ENCODE peak calls at places on chromosomes 6 and 20, in nine cellular contexts. One of them, this sample, is unnamed.

GRCh38 chr20:37534401-37535157 is 6.9 kb upstream of the BLCAP start:
- DNase-seq in H1: peak; percentile 70
- DNase-seq in fibroblast of lung: peak; percentile 62
- DNase-seq in breast epithelium: no peak
- DNase-seq in Karpas-422: peak; percentile 90
- DNase-seq in A549: peak; percentile 79
- DNase-seq in suprapubic skin: no peak
- DNase-seq in BJ: no peak
- DNase-seq in uterus: peak; percentile 68
- DNase-seq in this sample: no peak

GRCh38 chr6:158519761-158520160 is 40.1 kb upstream of the TMEM181 start:
- DNase-seq in H1: no peak
- DNase-seq in fibroblast of lung: no peak
- DNase-seq in breast epithelium: no peak
- DNase-seq in Karpas-422: no peak
- DNase-seq in A549: no peak
- DNase-seq in suprapubic skin: no peak
- DNase-seq in BJ: no peak
- DNase-seq in uterus: no peak
- DNase-seq in this sample: no peak

GRCh38 chr6:111691345-111692225 is 85.9 kb upstream of the TRAF3IP2 start:
- DNase-seq in H1: no peak
- DNase-seq in fibroblast of lung: no peak
- DNase-seq in breast epithelium: no peak
- DNase-seq in Karpas-422: no peak
- DNase-seq in A549: no peak
- DNase-seq in suprapubic skin: no peak
- DNase-seq in BJ: peak; percentile 88
- DNase-seq in uterus: peak; percentile 73
- DNase-seq in this sample: no peak

GRCh38 chr6:37283268-37283667 is 25.3 kb upstream of the TMEM217 start:
- DNase-seq in H1: no peak
- DNase-seq in fibroblast of lung: peak; percentile 56
- DNase-seq in breast epithelium: no peak
- DNase-seq in Karpas-422: no peak
- DNase-seq in A549: no peak
- DNase-seq in suprapubic skin: no peak
- DNase-seq in BJ: no peak
- DNase-seq in uterus: no peak
- DNase-seq in this sample: no peak

GRCh38 chr20:46128310-46129151 is 10.4 kb downstream of the CD40 start:
- DNase-seq in H1: peak; percentile 78
- DNase-seq in fibroblast of lung: peak; percentile 9
- DNase-seq in breast epithelium: peak; percentile 50
- DNase-seq in Karpas-422: peak; percentile 65
- DNase-seq in A549: peak; percentile 29
- DNase-seq in suprapubic skin: peak; percentile 55
- DNase-seq in BJ: no peak
- DNase-seq in uterus: no peak
- DNase-seq in this sample: no peak

GRCh38 chr20:38046572-38046971 is 13.0 kb downstream of the RPRD1B start:
- DNase-seq in H1: no peak
- DNase-seq in fibroblast of lung: no peak
- DNase-seq in breast epithelium: no peak
- DNase-seq in Karpas-422: no peak
- DNase-seq in A549: no peak
- DNase-seq in suprapubic skin: no peak
- DNase-seq in BJ: no peak
- DNase-seq in uterus: no peak
- DNase-seq in this sample: no peak

GRCh38 chr6:22221630-22222029 is 75.2 kb downstream of the PRL start:
- DNase-seq in H1: no peak
- DNase-seq in fibroblast of lung: peak; percentile 75
- DNase-seq in breast epithelium: no peak
- DNase-seq in Karpas-422: no peak
- DNase-seq in A549: no peak
- DNase-seq in suprapubic skin: no peak
- DNase-seq in BJ: no peak
- DNase-seq in uterus: no peak
- DNase-seq in this sample: peak; percentile 25

GRCh38 chr20:41436679-41437078 is 70.1 kb upstream of the EMILIN3 start:
- DNase-seq in H1: no peak
- DNase-seq in fibroblast of lung: peak; percentile 59
- DNase-seq in breast epithelium: no peak
- DNase-seq in Karpas-422: no peak
- DNase-seq in A549: no peak
- DNase-seq in suprapubic skin: no peak
- DNase-seq in BJ: no peak
- DNase-seq in uterus: no peak
- DNase-seq in this sample: no peak

GRCh38 chr6:32116674-32117073 is 7.5 kb upstream of the TNXB start:
- DNase-seq in H1: no peak
- DNase-seq in fibroblast of lung: no peak
- DNase-seq in breast epithelium: no peak
- DNase-seq in Karpas-422: peak; percentile 64
- DNase-seq in A549: no peak
- DNase-seq in suprapubic skin: no peak
- DNase-seq in BJ: no peak
- DNase-seq in uterus: no peak
- DNase-seq in this sample: no peak

GRCh38 chr6:6315660-6316059 is 4.8 kb downstream of the F13A1 start:
- DNase-seq in H1: peak; percentile 69
- DNase-seq in fibroblast of lung: peak; percentile 25
- DNase-seq in breast epithelium: no peak
- DNase-seq in Karpas-422: peak; percentile 83
- DNase-seq in A549: peak; percentile 40
- DNase-seq in suprapubic skin: no peak
- DNase-seq in BJ: no peak
- DNase-seq in uterus: peak; percentile 32
- DNase-seq in this sample: peak; percentile 9

GRCh38 chr6:118356054-118356453 is 192.0 kb upstream of the PLN start:
- DNase-seq in H1: no peak
- DNase-seq in fibroblast of lung: peak; percentile 28
- DNase-seq in breast epithelium: no peak
- DNase-seq in Karpas-422: no peak
- DNase-seq in A549: no peak
- DNase-seq in suprapubic skin: no peak
- DNase-seq in BJ: peak; percentile 8
- DNase-seq in uterus: no peak
- DNase-seq in this sample: no peak

GRCh38 chr6:116005508-116005855 is 55.2 kb downstream of the FRK start:
- DNase-seq in H1: no peak
- DNase-seq in fibroblast of lung: no peak
- DNase-seq in breast epithelium: no peak
- DNase-seq in Karpas-422: no peak
- DNase-seq in A549: no peak
- DNase-seq in suprapubic skin: no peak
- DNase-seq in BJ: no peak
- DNase-seq in uterus: no peak
- DNase-seq in this sample: no peak

GRCh38 chr6:11929451-11929850 is 82.7 kb upstream of the HIVEP1 start:
- DNase-seq in H1: no peak
- DNase-seq in fibroblast of lung: no peak
- DNase-seq in breast epithelium: no peak
- DNase-seq in Karpas-422: no peak
- DNase-seq in A549: no peak
- DNase-seq in suprapubic skin: no peak
- DNase-seq in BJ: no peak
- DNase-seq in uterus: no peak
- DNase-seq in this sample: no peak

DNA sequence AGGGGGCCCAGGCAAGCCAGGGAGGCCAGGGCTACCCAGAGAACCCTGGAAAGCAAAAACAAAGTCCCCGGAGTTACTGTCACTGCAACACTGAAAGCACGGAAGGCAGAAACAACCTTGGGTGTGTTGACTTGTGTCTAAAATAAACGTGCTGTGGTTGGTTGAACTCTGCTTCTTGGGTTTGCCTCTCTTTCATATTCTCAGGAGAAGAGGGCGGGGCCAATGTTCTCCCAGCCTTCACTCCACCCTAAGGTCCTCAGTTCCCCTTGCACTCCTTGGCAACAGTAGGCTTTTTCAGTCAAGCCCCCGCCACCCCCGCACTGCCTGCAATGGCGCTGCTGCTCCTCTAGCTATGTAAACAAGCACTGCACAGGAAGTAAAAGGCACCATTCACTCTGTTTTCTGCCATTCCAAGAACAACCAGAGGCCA is 60.9 kb downstream of the COL9A1 start:
- DNase-seq in H1: no peak
- DNase-seq in fibroblast of lung: no peak
- DNase-seq in breast epithelium: no peak
- DNase-seq in Karpas-422: no peak
- DNase-seq in A549: no peak
- DNase-seq in suprapubic skin: no peak
- DNase-seq in BJ: no peak
- DNase-seq in uterus: no peak
- DNase-seq in this sample: no peak
- H3K4me3 ChIP-seq in H1: no peak overlapping the region
- H3K4me3 ChIP-seq in fibroblast of lung: no peak overlapping the region
- H3K4me3 ChIP-seq in breast epithelium: no peak overlapping the region
- H3K4me3 ChIP-seq in Karpas-422: no peak overlapping the region
- H3K4me3 ChIP-seq in A549: no peak overlapping the region
- H3K4me3 ChIP-seq in suprapubic skin: no peak overlapping the region
- H3K4me3 ChIP-seq in BJ: no peak overlapping the region
- H3K4me3 ChIP-seq in uterus: no peak overlapping the region
- H3K4me3 ChIP-seq in this sample: no peak overlapping the region

DNA sequence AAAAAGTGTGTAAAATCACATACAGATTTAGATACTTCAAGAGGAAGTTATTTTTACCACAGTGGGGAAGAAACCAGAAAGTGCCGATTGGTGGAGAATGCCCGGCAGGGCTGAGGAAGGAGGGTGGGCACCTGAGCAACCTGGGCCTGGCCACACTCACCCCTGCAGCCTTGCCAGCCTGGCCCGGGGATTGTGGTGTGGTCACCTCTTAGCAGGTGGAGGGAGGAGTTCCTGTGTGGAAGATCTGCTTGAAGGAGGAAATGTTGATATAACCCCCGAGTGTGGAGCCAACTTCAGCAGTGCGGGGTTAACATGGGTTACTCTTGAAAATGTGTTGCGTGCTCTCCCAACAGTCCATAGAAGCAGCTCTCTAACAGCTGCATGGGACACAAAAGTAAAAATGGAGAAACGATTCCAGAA is 14.7 kb downstream of the UST start:
- DNase-seq in H1: no peak
- DNase-seq in fibroblast of lung: no peak
- DNase-seq in breast epithelium: no peak
- DNase-seq in Karpas-422: no peak
- DNase-seq in A549: no peak
- DNase-seq in suprapubic skin: no peak
- DNase-seq in BJ: no peak
- DNase-seq in uterus: no peak
- DNase-seq in this sample: no peak
- H3K4me3 ChIP-seq in H1: no peak overlapping the region
- H3K4me3 ChIP-seq in fibroblast of lung: peak overlapping the region; percentile 42
- H3K4me3 ChIP-seq in breast epithelium: peak overlapping the region; percentile 35
- H3K4me3 ChIP-seq in Karpas-422: no peak overlapping the region
- H3K4me3 ChIP-seq in A549: no peak overlapping the region
- H3K4me3 ChIP-seq in suprapubic skin: peak overlapping the region; percentile 28
- H3K4me3 ChIP-seq in BJ: peak overlapping the region; percentile 13
- H3K4me3 ChIP-seq in uterus: peak overlapping the region; percentile 2
- H3K4me3 ChIP-seq in this sample: no peak overlapping the region

GRCh38 chr6:125793280-125793679 is 2.5 kb downstream of the NCOA7 start:
- DNase-seq in H1: no peak
- DNase-seq in fibroblast of lung: no peak
- DNase-seq in breast epithelium: no peak
- DNase-seq in Karpas-422: peak; percentile 66
- DNase-seq in A549: no peak
- DNase-seq in suprapubic skin: no peak
- DNase-seq in BJ: no peak
- DNase-seq in uterus: no peak
- DNase-seq in this sample: no peak
- H3K4me3 ChIP-seq in H1: no peak overlapping the region
- H3K4me3 ChIP-seq in fibroblast of lung: peak overlapping the region; percentile 84
- H3K4me3 ChIP-seq in breast epithelium: peak overlapping the region; percentile 14
- H3K4me3 ChIP-seq in Karpas-422: peak overlapping the region; percentile 91
- H3K4me3 ChIP-seq in A549: no peak overlapping the region
- H3K4me3 ChIP-seq in suprapubic skin: peak overlapping the region; percentile 95
- H3K4me3 ChIP-seq in BJ: no peak overlapping the region
- H3K4me3 ChIP-seq in uterus: no peak overlapping the region
- H3K4me3 ChIP-seq in this sample: no peak overlapping the region

GRCh38 chr20:35773154-35773751 is 1.4 kb downstream of the PHF20 start:
- DNase-seq in H1: no peak
- DNase-seq in fibroblast of lung: peak; percentile 44
- DNase-seq in breast epithelium: no peak
- DNase-seq in Karpas-422: peak; percentile 47
- DNase-seq in A549: peak; percentile 12
- DNase-seq in suprapubic skin: no peak
- DNase-seq in BJ: no peak
- DNase-seq in uterus: no peak
- DNase-seq in this sample: no peak
- H3K4me3 ChIP-seq in H1: peak overlapping the region; percentile 65
- H3K4me3 ChIP-seq in fibroblast of lung: peak overlapping the region; percentile 74
- H3K4me3 ChIP-seq in breast epithelium: peak overlapping the region; percentile 76
- H3K4me3 ChIP-seq in Karpas-422: peak overlapping the region; percentile 77
- H3K4me3 ChIP-seq in A549: peak overlapping the region; percentile 68
- H3K4me3 ChIP-seq in suprapubic skin: peak overlapping the region; percentile 78
- H3K4me3 ChIP-seq in BJ: peak overlapping the region; percentile 77
- H3K4me3 ChIP-seq in uterus: no peak overlapping the region
- H3K4me3 ChIP-seq in this sample: peak overlapping the region; percentile 78

DNA sequence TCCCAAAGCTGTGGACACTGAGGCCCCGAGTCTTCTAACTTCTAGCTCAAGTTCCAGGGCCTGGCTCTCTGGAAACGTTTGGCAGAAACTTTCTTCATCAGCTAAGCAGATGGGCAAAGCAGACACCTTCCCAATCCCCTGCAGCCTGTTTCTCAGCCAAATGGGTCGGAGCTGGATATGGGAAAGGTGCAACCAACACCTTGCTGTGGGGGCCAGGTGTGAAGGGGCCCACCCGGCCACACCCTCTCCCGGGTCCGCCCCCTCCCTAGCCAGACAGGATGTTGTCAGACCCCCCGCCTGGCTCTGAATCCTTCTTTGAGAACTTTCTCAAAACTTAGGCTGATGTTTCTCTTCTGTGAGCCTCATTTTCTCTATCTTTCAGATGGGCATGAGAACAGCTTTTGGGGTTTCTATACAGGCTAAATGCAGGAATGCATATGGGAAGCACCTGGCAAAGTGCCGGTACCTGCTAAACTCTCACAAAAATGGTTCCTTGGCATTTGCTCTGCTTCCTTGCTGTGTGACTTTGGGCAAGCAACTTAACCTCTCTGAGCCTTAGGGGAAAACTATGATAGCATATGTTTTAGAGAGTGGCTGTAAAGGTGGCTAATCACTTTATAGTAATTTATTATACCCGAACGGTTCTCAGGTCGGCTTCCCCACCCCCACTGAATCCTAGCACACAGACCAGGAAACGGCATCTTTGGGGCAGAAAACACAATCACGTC is 1.8 kb downstream of the SNAI1 start:
- DNase-seq in H1: no peak
- DNase-seq in fibroblast of lung: no peak
- DNase-seq in breast epithelium: no peak
- DNase-seq in Karpas-422: peak; percentile 28
- DNase-seq in A549: no peak
- DNase-seq in suprapubic skin: no peak
- DNase-seq in BJ: no peak
- DNase-seq in uterus: no peak
- DNase-seq in this sample: no peak
- H3K4me3 ChIP-seq in H1: no peak overlapping the region
- H3K4me3 ChIP-seq in fibroblast of lung: peak overlapping the region; percentile 95
- H3K4me3 ChIP-seq in breast epithelium: peak overlapping the region; percentile 59
- H3K4me3 ChIP-seq in Karpas-422: no peak overlapping the region
- H3K4me3 ChIP-seq in A549: peak overlapping the region; percentile 69
- H3K4me3 ChIP-seq in suprapubic skin: peak overlapping the region; percentile 48
- H3K4me3 ChIP-seq in BJ: peak overlapping the region; percentile 58
- H3K4me3 ChIP-seq in uterus: no peak overlapping the region
- H3K4me3 ChIP-seq in this sample: no peak overlapping the region

This sample was measured in kidney epithelial cell.